ENCODE peak calls at places on chromosome 15, in nine cellular contexts. V is neuronal stem cell, R is IMR-90, L is GM23248, M is mesenchymal stem cell, F is mammary epithelial cell, S is DND-41, O is neural progenitor cell, G is kidney. C is an unnamed sample.

GRCh38 chr15:100215031-100215842 is 126.5 kb downstream of the ADAMTS17 start:
- DNase-seq in V (no peak), R (no peak), L (no peak), M (no peak), F (no peak), S (no peak), O (no peak), G (peak; percentile 19), C (no peak)

GRCh38 chr15:81795899-81796298 is 249.9 kb downstream of the MEX3B start:
- DNase-seq in V (no peak), R (no peak), L (no peak), M (no peak), F (no peak), S (no peak), O (no peak), G (no peak), C (no peak)

GRCh38 chr15:53665930-53666329 is 93.5 kb downstream of the WDR72 start:
- DNase-seq in V (no peak), R (no peak), L (no peak), M (no peak), F (no peak), S (no peak), O (no peak), G (no peak), C (no peak)

GRCh38 chr15:48914717-48915116 is 36.8 kb downstream of the EID1 start:
- DNase-seq in V (no peak), R (no peak), L (no peak), M (no peak), F (no peak), S (no peak), O (no peak), G (no peak), C (no peak)

GRCh38 chr15:85404922-85405293 is 24.5 kb downstream of the AKAP13 start:
- DNase-seq in V (peak; percentile 27), R (peak; percentile 53), L (peak; percentile 45), M (peak; percentile 48), F (peak; percentile 64), S (no peak), O (peak; percentile 14), G (no peak), C (no peak)

GRCh38 chr15:33074942-33075341 is 119.6 kb downstream of the FMN1 start:
- DNase-seq in V (no peak), R (no peak), L (peak; percentile 11), M (no peak), F (peak; percentile 19), S (no peak), O (no peak), G (no peak), C (peak; percentile 54)

GRCh38 chr15:75721923-75722870 is 9.5 kb upstream of the CSPG4 start:
- DNase-seq in V (no peak), R (no peak), L (no peak), M (no peak), F (no peak), S (no peak), O (no peak), G (peak; percentile 69), C (no peak)

GRCh38 chr15:40103124-40103858 is 5.4 kb downstream of the BMF start:
- DNase-seq in V (no peak), R (peak; percentile 79), L (peak; percentile 88), M (peak; percentile 81), F (peak; percentile 85), S (no peak), O (peak; percentile 75), G (peak; percentile 97), C (peak; percentile 85)

GRCh38 chr15:101206173-101206572 is 45.7 kb downstream of the CHSY1 start:
- DNase-seq in V (no peak), R (peak; percentile 95), L (peak; percentile 83), M (peak; percentile 89), F (no peak), S (peak; percentile 48), O (no peak), G (no peak), C (no peak)

GRCh38 chr15:101684384-101684783 is 32.2 kb upstream of the TM2D3 start:
- DNase-seq in V (no peak), R (peak; percentile 82), L (peak; percentile 91), M (peak; percentile 92), F (peak; percentile 94), S (no peak), O (no peak), G (no peak), C (peak; percentile 86)

GRCh38 chr15:45550436-45550835 is 27.9 kb upstream of the SLC30A4 start:
- DNase-seq in V (no peak), R (peak; percentile 47), L (peak; percentile 71), M (no peak), F (peak; percentile 11), S (no peak), O (no peak), G (no peak), C (no peak)

GRCh38 chr15:91258436-91258779 is 158.4 kb downstream of the SV2B start:
- DNase-seq in V (no peak), R (no peak), L (no peak), M (no peak), F (no peak), S (peak; percentile 15), O (no peak), G (no peak), C (peak; percentile 58)

GRCh38 chr15:56715220-56715619 is 18.1 kb downstream of the ZNF280D start:
- DNase-seq in V (no peak), R (peak; percentile 11), L (no peak), M (peak; percentile 28), F (no peak), S (no peak), O (no peak), G (no peak), C (no peak)

GRCh38 chr15:25905140-25905539 is 42.0 kb upstream of the ATP10A start:
- DNase-seq in V (no peak), R (peak; percentile 88), L (peak; percentile 96), M (no peak), F (no peak), S (no peak), O (no peak), G (no peak), C (no peak)

GRCh38 chr15:70433583-70434288 is 329.6 kb downstream of the UACA start:
- DNase-seq in V (no peak), R (no peak), L (no peak), M (no peak), F (no peak), S (no peak), O (no peak), G (no peak), C (no peak)

DNA sequence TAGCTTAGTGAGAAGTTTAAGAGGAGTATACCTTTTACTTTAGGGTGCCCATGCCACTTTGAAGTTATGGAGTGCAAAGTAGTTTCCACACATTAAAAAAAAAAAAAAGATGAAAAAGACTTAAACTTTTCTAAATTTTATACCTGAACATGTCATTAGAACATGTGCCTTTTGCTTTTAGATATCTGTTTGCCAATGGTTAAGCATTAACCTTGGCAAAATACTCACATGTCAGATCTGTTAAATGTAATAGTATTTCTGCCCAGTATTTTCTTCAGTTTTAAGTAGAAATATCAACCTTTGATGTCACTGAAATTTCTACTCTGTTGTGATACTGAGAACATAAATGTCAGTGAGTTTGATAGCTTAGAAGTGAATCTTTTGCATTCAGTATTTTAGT is 12.2 kb downstream of the ZFAND6 start:
- DNase-seq in V (no peak), R (no peak), L (no peak), M (no peak), F (no peak), S (no peak), O (no peak), G (no peak), C (no peak)
- H3K9ac ChIP-seq in V (no peak overlapping the region), R (no peak overlapping the region), L (peak overlapping the region; percentile 66), M (peak overlapping the region; percentile 78), F (peak overlapping the region; percentile 69), S (peak overlapping the region; percentile 47), O (no peak overlapping the region), G (no peak overlapping the region), C (no peak overlapping the region)

GRCh38 chr15:69078638-69079037 is 64.1 kb downstream of the NOX5 start:
- DNase-seq in V (no peak), R (no peak), L (no peak), M (no peak), F (no peak), S (no peak), O (no peak), G (no peak), C (no peak)

GRCh38 chr15:69071265-69071664 is 56.8 kb downstream of the NOX5 start:
- DNase-seq in V (no peak), R (no peak), L (no peak), M (no peak), F (no peak), S (no peak), O (no peak), G (no peak), C (no peak)

GRCh38 chr15:69074843-69075224 is 60.3 kb downstream of the NOX5 start:
- DNase-seq in V (no peak), R (no peak), L (no peak), M (peak; percentile 26), F (no peak), S (no peak), O (peak; percentile 39), G (no peak), C (peak; percentile 44)

GRCh38 chr15:69074011-69074842 is 59.7 kb downstream of the NOX5 start:
- DNase-seq in V (peak; percentile 51), R (peak; percentile 54), L (peak; percentile 67), M (peak; percentile 68), F (peak; percentile 62), S (no peak), O (peak; percentile 79), G (peak; percentile 84), C (peak; percentile 72)

GRCh38 chr15:69075467-69075866 is 61.0 kb downstream of the NOX5 start:
- DNase-seq in V (no peak), R (no peak), L (no peak), M (no peak), F (no peak), S (no peak), O (no peak), G (no peak), C (no peak)
- H3K9ac ChIP-seq in V (no peak overlapping the region), R (no peak overlapping the region), L (no peak overlapping the region), M (no peak overlapping the region), F (no peak overlapping the region), S (no peak overlapping the region), O (no peak overlapping the region), G (no peak overlapping the region), C (no peak overlapping the region)

GRCh38 chr15:42915654-42916053 is 4.9 kb downstream of the TTBK2 start:
- DNase-seq in V (no peak), R (no peak), L (no peak), M (no peak), F (no peak), S (no peak), O (no peak), G (no peak), C (no peak)
- H3K9ac ChIP-seq in V (no peak overlapping the region), R (no peak overlapping the region), L (no peak overlapping the region), M (no peak overlapping the region), F (no peak overlapping the region), S (no peak overlapping the region), O (no peak overlapping the region), G (no peak overlapping the region), C (no peak overlapping the region)

DNA sequence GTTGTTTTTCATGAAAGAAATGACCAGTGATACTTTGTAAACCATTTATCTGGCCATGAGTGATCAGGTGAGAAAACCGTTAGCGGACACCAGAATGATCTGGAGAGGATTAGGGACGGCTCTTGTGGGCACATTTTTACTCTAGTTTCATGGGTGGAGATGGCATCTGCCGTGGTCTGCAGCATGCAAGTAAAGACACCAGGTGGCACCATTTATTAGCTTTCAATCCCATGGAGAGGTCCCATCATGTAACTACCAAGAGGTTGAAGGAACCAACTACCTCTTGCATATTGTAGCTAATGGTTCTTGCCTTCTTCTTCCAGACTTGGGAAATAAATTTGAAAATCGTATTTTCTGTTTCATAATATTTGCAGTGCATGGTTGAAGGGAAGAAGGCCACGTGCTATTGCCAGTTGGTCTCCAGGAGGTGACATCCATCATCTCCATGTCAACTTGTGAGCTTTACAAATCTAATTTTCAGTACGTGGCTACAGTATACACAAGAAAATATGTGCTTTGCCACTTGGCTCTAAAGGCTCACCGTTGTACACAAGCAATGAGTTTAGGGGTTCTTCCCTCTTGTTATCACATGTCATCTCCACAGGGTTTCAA is 1.5 kb upstream of the MAPKBP1 start:
- DNase-seq in V (no peak), R (peak; percentile 80), L (peak; percentile 88), M (peak; percentile 85), F (peak; percentile 68), S (peak; percentile 67), O (peak; percentile 77), G (no peak), C (peak; percentile 56)
- H3K9ac ChIP-seq in V (no peak overlapping the region), R (no peak overlapping the region), L (peak overlapping the region; percentile 87), M (peak overlapping the region; percentile 95), F (no peak overlapping the region), S (peak overlapping the region; percentile 73), O (no peak overlapping the region), G (no peak overlapping the region), C (no peak overlapping the region)